ENCODE peak calls at places on chromosomes 16 and 17, in four cellular contexts. A is sigmoid colon, G is heart right ventricle, K is psoas muscle. E is an unnamed sample. For H3K4me1 and H3K36me3, the result is how much of the 10 kb centered on the place peaks cover.

GRCh38 chr17:28957277-28957991 is 6.1 kb upstream of the PHF12 start:
- DNase-seq in G (no peak), A (peak), K (no peak), E (no peak)

GRCh38 chr16:86045601-86045971 is 146.6 kb downstream of the IRF8 start:
- DNase-seq in G (no peak), A (peak), K (no peak), E (no peak)

GRCh38 chr16:28938721-28939120 is 7.0 kb downstream of the CD19 start:
- DNase-seq in G (no peak), K (no peak), A (no peak), E (no peak)

GRCh38 chr16:31874354-31875111 is 926 bp downstream of the ZNF267 start:
- DNase-seq in A (no peak), G (no peak), K (no peak), E (no peak)

GRCh38 chr17:4648741-4649140 is 7.3 kb upstream of the ALOX15 start:
- DNase-seq in G (no peak), A (no peak), K (no peak), E (no peak)

GRCh38 chr17:7579839-7580630 is 597 bp downstream of the CD68 start:
- DNase-seq in A (no peak), G (no peak), K (no peak), E (no peak)

GRCh38 chr16:28977703-28978641 is 3.4 kb downstream of the SPNS1 start:
- DNase-seq in K (no peak), A (no peak), G (no peak), E (no peak)

GRCh38 chr17:59786213-59786535 is 78.7 kb downstream of the VMP1 start:
- DNase-seq in G (no peak), K (no peak), A (no peak), E (no peak)

GRCh38 chr17:83053021-83053778 is 26.2 kb upstream of the METRNL start:
- DNase-seq in A (peak), G (no peak), K (no peak), E (peak)

GRCh38 chr16:66439051-66439730 is 12.1 kb downstream of the BEAN1 start:
- DNase-seq in K (no peak), A (no peak), G (no peak), E (no peak)

GRCh38 chr17:59901604-59902003 is 8.7 kb downstream of the RPS6KB1 start:
- DNase-seq in K (no peak), G (no peak), A (no peak), E (no peak)

GRCh38 chr16:24683250-24683649 is 46.2 kb upstream of the TNRC6A start:
- DNase-seq in G (no peak), K (no peak), A (no peak), E (no peak)

GRCh38 chr17:79813826-79814623 is 17.1 kb upstream of the CBX8 start:
- DNase-seq in A (no peak), G (no peak), K (no peak), E (no peak)

GRCh38 chr16:9525037-9525436 is 433.6 kb downstream of the HAPSTR1 start:
- DNase-seq in G (no peak), A (no peak), K (no peak), E (no peak)

GRCh38 chr17:76252040-76252954 is 12.0 kb upstream of the RNF157 start:
- DNase-seq in G (no peak), A (peak), K (peak), E (no peak)

GRCh38 chr16:66365588-66365987 is 903 bp upstream of the CDH5 start:
- DNase-seq in G (peak), K (peak), A (no peak), E (no peak)

GRCh38 chr16:67441289-67441753 is 10.4 kb downstream of the HSD11B2 start:
- DNase-seq in G (peak), K (peak), A (no peak), E (peak)

GRCh38 chr16:67432491-67432890 is 1.6 kb downstream of the HSD11B2 start:
- DNase-seq in K (no peak), G (no peak), A (no peak), E (no peak)

GRCh38 chr17:41633498-41634197 is 9.3 kb upstream of the KRT17 start:
- DNase-seq in K (no peak), G (no peak), A (no peak), E (no peak)

GRCh38 chr16:2230376-2230775 is 5.9 kb upstream of the DNASE1L2 start:
- DNase-seq in A (no peak), K (no peak), G (no peak), E (no peak)

GRCh38 chr16:50683689-50684374 is 2.7 kb upstream of the SNX20 start:
- DNase-seq in G (no peak), A (no peak), K (no peak), E (no peak)

GRCh38 chr17:68777243-68777855 is 176.2 kb upstream of the FAM20A start:
- DNase-seq in K (peak), A (peak), G (peak), E (peak)

GRCh38 chr17:34424814-34425490 is 61.9 kb upstream of the CCL1 start:
- DNase-seq in G (no peak), A (no peak), K (no peak), E (peak)

GRCh38 chr16:68072038-68072695 is 13.0 kb upstream of the NFATC3 start:
- DNase-seq in A (peak), K (peak), G (no peak), E (no peak)

GRCh38 chr16:70664325-70665112 is 18.2 kb downstream of the IL34 start:
- DNase-seq in G (no peak), K (no peak), A (peak), E (no peak)

GRCh38 chr17:62657664-62658063 is 30.2 kb downstream of the MRC2 start:
- DNase-seq in K (peak), G (no peak), A (peak), E (no peak)

GRCh38 chr17:15364615-15365014 is 23.2 kb upstream of the TEKT3 start:
- DNase-seq in K (peak), A (no peak), G (no peak), E (no peak)

GRCh38 chr17:40014375-40014980 is 762 bp upstream of the CSF3 start:
- DNase-seq in G (no peak), K (peak), A (peak), E (no peak)

GRCh38 chr17:76382803-76383644 is 1.4 kb upstream of the SPHK1 start:
- DNase-seq in G (peak), K (peak), A (no peak), E (peak)

GRCh38 chr17:13978478-13978877 is 90.8 kb upstream of the COX10 start:
- DNase-seq in G (no peak), A (no peak), K (no peak), E (no peak)

GRCh38 chr17:56939869-56940484 is 20.9 kb downstream of the COIL start:
- DNase-seq in A (no peak), K (no peak), G (no peak), E (no peak)

GRCh38 chr17:75526555-75527270 is 1.2 kb downstream of the LLGL2 start:
- DNase-seq in G (no peak), K (no peak), A (no peak), E (no peak)

GRCh38 chr17:60170835-60171752 is 21.3 kb downstream of the CA4 start:
- DNase-seq in K (no peak), G (no peak), A (no peak), E (no peak)

GRCh38 chr17:51435641-51436091 is 175.3 kb downstream of the UTP18 start:
- DNase-seq in G (peak), A (no peak), K (peak), E (peak)

GRCh38 chr17:75694536-75694935 is 26.7 kb upstream of the ITGB4 start:
- DNase-seq in K (no peak), G (no peak), A (peak), E (no peak)

GRCh38 chr17:19264277-19264676 is 27.1 kb downstream of the EPN2 start:
- DNase-seq in K (no peak), G (no peak), A (no peak), E (no peak)

GRCh38 chr17:62724398-62725146 is 83.5 kb downstream of the MARCHF10 start:
- DNase-seq in K (no peak), A (peak), G (no peak), E (no peak)

GRCh38 chr16:19316846-19317245 is 31.3 kb downstream of the CLEC19A start:
- DNase-seq in K (no peak), A (no peak), G (no peak), E (no peak)

GRCh38 chr16:75257886-75258806 is 6.7 kb upstream of the BCAR1 start:
- DNase-seq in K (peak), A (peak), G (no peak), E (peak)
- H3K4me1 ChIP-seq in K (half or more), A (half or more), G (half or more), E (under half)

DNA sequence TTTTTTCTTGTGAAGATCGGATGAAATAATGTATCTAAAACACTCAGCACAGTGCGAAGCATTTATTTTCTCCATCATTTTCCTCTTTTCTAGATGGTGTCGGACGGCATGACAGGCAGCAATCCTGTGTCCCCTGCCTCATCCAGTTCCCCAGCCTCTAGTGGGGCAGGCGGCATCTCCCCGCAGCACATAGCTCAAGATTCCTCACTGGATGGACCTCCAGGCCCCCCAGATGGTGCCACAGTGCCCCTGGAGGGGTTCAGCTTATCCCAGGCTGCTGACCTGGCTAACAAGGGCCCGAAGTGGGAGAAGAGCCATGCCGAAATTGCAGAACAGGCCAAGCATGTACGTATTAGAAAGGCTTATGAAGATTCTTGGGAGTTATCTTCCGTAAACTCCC is 5.0 kb downstream of the SRCAP start:
- DNase-seq in G (no peak), A (no peak), K (no peak), E (no peak)
- H3K36me3 ChIP-seq in G (half or more), A (half or more), K (half or more), E (half or more)

GRCh38 chr16:3640632-3641501 is 13.6 kb upstream of the DNASE1 start:
- DNase-seq in G (no peak), K (no peak), A (peak), E (no peak)
- H3K4me1 ChIP-seq in G (under half), K (under half), A (under half), E (under half)

DNA sequence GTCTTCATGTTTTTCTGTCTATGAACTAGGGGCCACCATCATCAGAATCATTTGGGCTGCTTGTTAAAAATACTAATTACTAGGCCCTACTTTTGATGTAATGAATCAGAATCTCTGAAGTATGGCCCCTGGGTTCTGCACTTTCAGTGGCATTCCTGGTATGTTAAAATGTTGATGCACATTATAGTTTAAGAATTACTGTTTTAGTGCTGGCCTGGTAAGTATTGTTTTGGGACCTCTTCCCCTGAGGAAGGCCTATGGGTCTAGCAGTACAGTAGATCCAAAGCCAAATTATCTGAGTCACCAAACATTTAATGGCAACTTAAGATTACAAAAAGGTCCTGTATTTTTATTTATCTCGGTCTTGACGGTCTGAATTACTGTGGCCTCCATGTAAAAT is 58.8 kb downstream of the AP2B1 start:
- DNase-seq in A (no peak), K (no peak), G (no peak), E (no peak)
- H3K36me3 ChIP-seq in A (under half), K (half or more), G (half or more), E (under half)

GRCh38 chr16:78695371-78695770 is 595.9 kb downstream of the WWOX start:
- DNase-seq in A (no peak), G (no peak), K (no peak), E (peak)
- H3K4me1 ChIP-seq in A (under half), G (under half), K (under half), E (under half)

DNA sequence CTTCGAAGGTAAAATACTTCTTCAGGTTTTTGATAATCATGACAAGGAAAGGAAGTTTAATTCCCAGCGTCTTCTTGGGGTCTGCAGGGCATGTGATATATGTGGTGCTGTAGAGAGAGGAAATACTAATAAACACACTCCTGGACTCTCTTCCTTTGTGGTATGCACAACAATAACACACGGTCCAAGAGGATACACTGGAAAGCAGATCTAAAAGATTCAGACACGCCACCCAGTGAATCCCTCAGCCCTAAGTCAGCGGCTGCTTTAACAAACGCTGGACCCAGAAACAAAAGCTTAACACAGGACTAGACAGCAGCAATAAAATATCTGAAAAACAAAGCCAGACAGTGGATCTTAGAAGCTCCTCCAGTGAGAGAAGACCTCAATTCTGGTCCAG is 13.1 kb downstream of the CFAP20 start:
- DNase-seq in G (no peak), A (no peak), K (no peak), E (no peak)
- H3K36me3 ChIP-seq in G (under half), A (under half), K (under half), E (under half)

E was measured in pancreas.